ENCODE peak calls at places on chromosomes 4 and X, in five cellular contexts. O is breast epithelium, A is stomach, S is spleen, M is prostate gland. G is an unnamed sample.

GRCh38 chr4:123453006-123453685 is 56.6 kb downstream of the SPRY1 start:
- DNase-seq in O (no peak), A (no peak), S (no peak), M (no peak), G (no peak)

GRCh38 chr4:146041139-146042004 is 102.7 kb upstream of the ZNF827 start:
- DNase-seq in O (no peak), A (no peak), S (no peak), M (no peak), G (no peak)

GRCh38 chr4:3266076-3266475 is 17.1 kb downstream of the MSANTD1 start:
- DNase-seq in O (peak; percentile 19), A (peak; percentile 23), S (no peak), M (no peak), G (no peak)

GRCh38 chr4:10753326-10753725 is 68.8 kb upstream of the CLNK start:
- DNase-seq in O (no peak), A (no peak), S (no peak), M (no peak), G (no peak)

GRCh38 chr4:102736636-102737549 is 23.9 kb downstream of the MANBA start:
- DNase-seq in O (no peak), A (peak; percentile 43), S (no peak), M (no peak), G (peak; percentile 39)

GRCh38 chrX:55144697-55145096 is 55.9 kb downstream of the PAGE2 start:
- DNase-seq in O (no peak), A (no peak), S (no peak), M (no peak), G (no peak)

GRCh38 chr4:112944006-112944405 is 105.4 kb upstream of the ANK2 start:
- DNase-seq in O (no peak), A (no peak), S (no peak), M (no peak), G (no peak)

GRCh38 chr4:123866796-123867195 is 470.2 kb downstream of the SPRY1 start:
- DNase-seq in O (no peak), A (no peak), S (no peak), M (no peak), G (no peak)

GRCh38 chr4:133154725-133155124 is 5.6 kb downstream of the PCDH10 start:
- DNase-seq in O (no peak), A (no peak), S (no peak), M (no peak), G (no peak)

GRCh38 chr4:152696764-152697250 is 17.0 kb upstream of the TMEM154 start:
- DNase-seq in O (no peak), A (peak; percentile 30), S (no peak), M (no peak), G (no peak)

GRCh38 chr4:624705-625590 is at the start of gene PDE6B:
- DNase-seq in O (no peak), A (no peak), S (peak; percentile 52), M (no peak), G (no peak)

GRCh38 chrX:154353172-154353843 is 21.1 kb downstream of the FLNA start:
- DNase-seq in O (no peak), A (no peak), S (no peak), M (no peak), G (no peak)

GRCh38 chr4:8739820-8740665 is 131.6 kb downstream of the HMX1 start:
- DNase-seq in O (peak; percentile 38), A (peak; percentile 20), S (peak; percentile 47), M (no peak), G (peak; percentile 89)

GRCh38 chr4:1567519-1567807 is 116.7 kb downstream of the FAM53A start:
- DNase-seq in O (no peak), A (no peak), S (no peak), M (no peak), G (no peak)

GRCh38 chr4:108738307-108738706 is 24.5 kb downstream of the ETNPPL start:
- DNase-seq in O (no peak), A (no peak), S (no peak), M (no peak), G (no peak)
- TF ChIP-seq POLR2AphosphoS5 in O (no peak), A (no peak), S (no peak), M (no peak), G (no peak)

GRCh38 chrX:65528705-65529340 is 5.8 kb downstream of the LAS1L start:
- DNase-seq in O (no peak), A (peak; percentile 61), S (no peak), M (peak; percentile 7), G (no peak)

GRCh38 chrX:65522739-65523372 is 11.7 kb downstream of the LAS1L start:
- DNase-seq in O (no peak), A (no peak), S (no peak), M (no peak), G (no peak)

GRCh38 chrX:65532016-65532415 is 2.6 kb downstream of the LAS1L start:
- DNase-seq in O (no peak), A (no peak), S (no peak), M (no peak), G (no peak)

GRCh38 chrX:65524139-65524538 is 10.4 kb downstream of the LAS1L start:
- DNase-seq in O (no peak), A (no peak), S (no peak), M (no peak), G (no peak)

GRCh38 chrX:65528293-65528692 is 6.3 kb downstream of the LAS1L start:
- DNase-seq in O (no peak), A (no peak), S (no peak), M (no peak), G (no peak)
- H3K36me3 ChIP-seq in O (no peaks in the 10 kb centered on the region), A (no peaks in the 10 kb centered on the region), S (no peaks in the 10 kb centered on the region), M (no peaks in the 10 kb centered on the region), G (peaks cover 8% of the 10 kb centered on the region)

GRCh38 chr4:72951628-72952027 is 117.9 kb downstream of the COX18 start:
- DNase-seq in O (no peak), A (no peak), S (no peak), M (no peak), G (no peak)

GRCh38 chr4:72948080-72948479 is 121.4 kb downstream of the COX18 start:
- DNase-seq in O (no peak), A (no peak), S (no peak), M (no peak), G (no peak)

GRCh38 chr4:72954811-72955210 is 114.7 kb downstream of the COX18 start:
- DNase-seq in O (no peak), A (no peak), S (no peak), M (no peak), G (no peak)

GRCh38 chr4:72945719-72946336 is 123.7 kb downstream of the COX18 start:
- DNase-seq in O (no peak), A (no peak), S (no peak), M (no peak), G (no peak)

DNA sequence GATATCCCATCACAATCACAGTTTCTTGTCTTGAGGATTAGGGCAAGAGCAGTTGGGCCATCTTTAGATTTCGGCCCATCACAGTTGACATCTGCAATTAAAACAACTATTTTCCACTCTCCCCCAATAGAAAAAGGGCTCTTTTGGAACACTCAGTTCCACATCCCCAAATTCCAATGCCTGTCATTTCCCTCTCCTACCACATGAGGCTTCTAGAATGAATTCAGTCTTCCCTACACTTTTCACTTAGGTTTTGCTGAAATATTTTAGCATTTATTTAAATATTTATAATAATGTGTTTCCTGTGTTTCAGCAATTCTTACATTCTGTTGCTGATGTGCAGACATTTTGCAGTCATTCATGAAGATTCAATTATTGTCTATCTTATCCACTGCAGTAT is 118.4 kb downstream of the COX18 start:
- DNase-seq in O (no peak), A (no peak), S (no peak), M (no peak), G (no peak)
- TF ChIP-seq CTCF in O (no peak), A (no peak), S (no peak), M (no peak), G (no peak)

GRCh38 chr4:14070289-14070880 is 442.9 kb upstream of the BOD1L1 start:
- DNase-seq in O (no peak), A (peak; percentile 56), S (no peak), M (no peak), G (no peak)
- TF ChIP-seq POLR2AphosphoS5 in O (no peak), A (no peak), S (no peak), M (no peak), G (no peak)

GRCh38 chr4:56004235-56004634 is 55.5 kb downstream of the CEP135 start:
- DNase-seq in O (no peak), A (no peak), S (no peak), M (no peak), G (no peak)

GRCh38 chr4:56003606-56004005 is 54.9 kb downstream of the CEP135 start:
- DNase-seq in O (no peak), A (no peak), S (no peak), M (no peak), G (no peak)

GRCh38 chr4:56007154-56007553 is 58.4 kb downstream of the CEP135 start:
- DNase-seq in O (no peak), A (no peak), S (no peak), M (no peak), G (no peak)
- H3K36me3 ChIP-seq in O (peaks cover 5% of the 10 kb centered on the region), A (peaks cover 15% of the 10 kb centered on the region), S (peaks cover 4% of the 10 kb centered on the region), M (no peaks in the 10 kb centered on the region), G (no peaks in the 10 kb centered on the region)

GRCh38 chr4:77471821-77472495 is 133.7 kb upstream of the CXCL13 start:
- DNase-seq in O (no peak), A (peak; percentile 74), S (no peak), M (peak; percentile 80), G (peak; percentile 47)

DNA sequence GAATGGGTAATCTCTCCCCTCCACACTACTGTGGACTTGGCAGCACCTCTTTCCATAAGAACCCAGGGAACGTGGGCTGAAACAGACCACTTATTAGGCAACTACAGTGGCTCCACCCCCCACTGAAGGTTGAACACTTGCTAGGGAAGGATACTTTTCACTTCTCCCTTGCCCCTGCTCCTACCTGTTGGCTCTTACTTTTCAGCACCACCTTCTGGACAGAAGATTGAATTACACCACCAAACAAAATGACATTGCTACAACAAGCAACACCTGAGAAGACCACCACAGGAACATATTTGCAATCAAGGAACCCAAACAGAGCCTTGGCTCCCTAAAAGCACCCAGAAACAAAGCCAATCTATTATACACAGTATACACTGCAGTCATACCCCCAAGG is 132.1 kb upstream of the CXCL13 start:
- DNase-seq in O (no peak), A (no peak), S (no peak), M (no peak), G (no peak)
- TF ChIP-seq CTCF in O (no peak), A (no peak), S (no peak), M (no peak), G (no peak)

GRCh38 chr4:56186808-56187523 is 200.3 kb downstream of the AASDH start:
- DNase-seq in O (no peak), A (no peak), S (no peak), M (no peak), G (no peak)
- TF ChIP-seq POLR2AphosphoS5 in O (no peak), A (no peak), S (no peak), M (no peak), G (no peak)